ENCODE peak calls at places on chromosomes 13 and 19, in four cellular contexts. U is brain microvascular endothelial cell, C is AG04450, T is breast epithelium. L is an unnamed sample.

GRCh38 chr13:80168089-80168850 is 172.7 kb downstream of the SPRY2 start:
- DNase-seq in T (no peak), U (no peak), C (no peak), L (no peak)

GRCh38 chr19:22545751-22546150 is 88.4 kb upstream of the ZNF492 start:
- DNase-seq in C (no peak), U (no peak), T (peak), L (no peak)

GRCh38 chr13:112653821-112654220 is 36.0 kb upstream of the ATP11A start:
- DNase-seq in C (no peak), U (no peak), T (peak), L (no peak)

GRCh38 chr19:50553134-50553703 is 15.0 kb downstream of the LRRC4B start:
- DNase-seq in C (no peak), T (no peak), U (no peak), L (no peak)

GRCh38 chr19:5057860-5058259 is 88.9 kb downstream of the KDM4B start:
- DNase-seq in U (no peak), T (no peak), C (no peak), L (no peak)

GRCh38 chr13:25816239-25816638 is 235.6 kb downstream of the SHISA2 start:
- DNase-seq in T (no peak), U (no peak), C (no peak), L (no peak)

GRCh38 chr19:51799311-51799997 is 4.5 kb downstream of the FPR3 start:
- DNase-seq in C (peak), U (peak), T (peak), L (peak)

GRCh38 chr13:28117689-28118377 is 17.5 kb upstream of the FLT3 start:
- DNase-seq in U (no peak), T (no peak), C (no peak), L (no peak)

GRCh38 chr19:55486043-55486970 is 1.3 kb downstream of the NAT14 start:
- DNase-seq in U (no peak), T (no peak), C (no peak), L (no peak)

GRCh38 chr13:74040200-74040599 is 94.0 kb downstream of the KLF12 start:
- DNase-seq in T (no peak), U (peak), C (no peak), L (no peak)
- TF ChIP-seq CTCF in T (no peak), U (peak), C (peak), L (peak)

GRCh38 chr19:38384209-38385027 is 3.4 kb downstream of the GGN start:
- DNase-seq in C (no peak), U (no peak), T (no peak), L (no peak)

GRCh38 chr19:38383743-38384142 is 4.1 kb downstream of the GGN start:
- DNase-seq in T (no peak), U (no peak), C (no peak), L (no peak)

GRCh38 chr19:38386300-38386967 is 1.4 kb downstream of the GGN start:
- DNase-seq in T (no peak), U (no peak), C (no peak), L (no peak)

GRCh38 chr19:38385804-38386257 is 2.0 kb downstream of the GGN start:
- DNase-seq in C (no peak), T (no peak), U (no peak), L (no peak)

GRCh38 chr19:38385057-38385803 is 2.6 kb downstream of the GGN start:
- DNase-seq in C (no peak), U (no peak), T (no peak), L (no peak)
- H3K4me3 ChIP-seq in C (no peak), U (no peak), T (no peak), L (no peak)

DNA sequence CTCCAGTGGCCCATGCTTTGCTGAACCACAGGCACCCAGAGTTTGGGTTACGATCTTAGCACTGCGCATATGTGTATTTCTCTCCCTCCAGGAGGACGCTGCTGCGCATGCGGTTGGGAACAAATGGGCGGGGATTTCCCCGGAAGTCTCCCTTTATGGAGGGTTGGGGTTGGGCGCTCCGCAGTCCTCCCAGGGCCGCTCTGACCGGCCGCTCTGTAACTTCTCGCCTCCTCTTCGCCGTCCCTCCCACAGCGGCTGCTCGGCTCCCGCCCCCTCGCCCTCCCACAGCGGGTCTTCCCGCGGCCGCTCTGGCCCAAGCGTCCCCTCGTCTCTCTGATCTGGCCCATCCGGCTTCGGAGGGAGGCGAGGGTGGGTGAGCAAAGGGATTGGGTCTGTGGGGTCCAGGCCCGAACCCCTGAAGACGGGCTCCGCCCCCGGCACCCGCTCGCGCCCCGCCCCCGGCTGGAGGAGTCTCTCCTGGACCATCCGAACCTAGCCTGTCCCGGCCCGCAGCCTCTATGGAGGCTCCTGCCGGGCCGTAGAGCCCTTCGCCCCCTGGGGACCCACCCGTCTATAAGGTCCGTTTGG is at the start of gene MEGF8:
- DNase-seq in U (peak), C (peak), T (peak), L (peak)
- TF ChIP-seq CTCF in U (peak), C (peak), T (no peak), L (peak)

GRCh38 chr19:16068696-16069259 is 7.5 kb upstream of the TPM4 start:
- DNase-seq in C (no peak), T (no peak), U (no peak), L (no peak)

GRCh38 chr19:16067205-16067938 is 8.9 kb upstream of the TPM4 start:
- DNase-seq in C (peak), T (peak), U (peak), L (no peak)

GRCh38 chr19:16070366-16070990 is 5.8 kb upstream of the TPM4 start:
- DNase-seq in C (no peak), U (no peak), T (peak), L (no peak)

GRCh38 chr19:16071072-16071691 is 5.1 kb upstream of the TPM4 start:
- DNase-seq in C (no peak), T (no peak), U (no peak), L (no peak)

GRCh38 chr19:16069813-16070365 is 6.4 kb upstream of the TPM4 start:
- DNase-seq in C (no peak), T (no peak), U (no peak), L (no peak)
- H3K4me3 ChIP-seq in C (peak), T (peak), U (no peak), L (no peak)

GRCh38 chr19:57611113-57611512 is 2.9 kb upstream of the ZNF134 start:
- DNase-seq in T (no peak), C (no peak), U (no peak), L (no peak)

GRCh38 chr19:57615346-57615745 is 1.3 kb downstream of the ZNF134 start:
- DNase-seq in T (no peak), U (no peak), C (no peak), L (no peak)

GRCh38 chr19:57613941-57614743 is at the start of gene ZNF134:
- DNase-seq in U (peak), T (peak), C (peak), L (peak)
- TF ChIP-seq CTCF in U (peak), T (no peak), C (peak), L (peak)

GRCh38 chr13:113835461-113836274 is 28.2 kb downstream of the GAS6 start:
- DNase-seq in C (peak), T (no peak), U (no peak), L (no peak)

GRCh38 chr13:113836917-113837553 is 26.8 kb downstream of the GAS6 start:
- DNase-seq in U (peak), T (no peak), C (peak), L (no peak)

GRCh38 chr13:113838711-113839201 is 25.1 kb downstream of the GAS6 start:
- DNase-seq in C (no peak), U (no peak), T (no peak), L (no peak)

GRCh38 chr13:113839536-113840204 is 24.2 kb downstream of the GAS6 start:
- DNase-seq in C (no peak), T (no peak), U (no peak), L (no peak)

DNA sequence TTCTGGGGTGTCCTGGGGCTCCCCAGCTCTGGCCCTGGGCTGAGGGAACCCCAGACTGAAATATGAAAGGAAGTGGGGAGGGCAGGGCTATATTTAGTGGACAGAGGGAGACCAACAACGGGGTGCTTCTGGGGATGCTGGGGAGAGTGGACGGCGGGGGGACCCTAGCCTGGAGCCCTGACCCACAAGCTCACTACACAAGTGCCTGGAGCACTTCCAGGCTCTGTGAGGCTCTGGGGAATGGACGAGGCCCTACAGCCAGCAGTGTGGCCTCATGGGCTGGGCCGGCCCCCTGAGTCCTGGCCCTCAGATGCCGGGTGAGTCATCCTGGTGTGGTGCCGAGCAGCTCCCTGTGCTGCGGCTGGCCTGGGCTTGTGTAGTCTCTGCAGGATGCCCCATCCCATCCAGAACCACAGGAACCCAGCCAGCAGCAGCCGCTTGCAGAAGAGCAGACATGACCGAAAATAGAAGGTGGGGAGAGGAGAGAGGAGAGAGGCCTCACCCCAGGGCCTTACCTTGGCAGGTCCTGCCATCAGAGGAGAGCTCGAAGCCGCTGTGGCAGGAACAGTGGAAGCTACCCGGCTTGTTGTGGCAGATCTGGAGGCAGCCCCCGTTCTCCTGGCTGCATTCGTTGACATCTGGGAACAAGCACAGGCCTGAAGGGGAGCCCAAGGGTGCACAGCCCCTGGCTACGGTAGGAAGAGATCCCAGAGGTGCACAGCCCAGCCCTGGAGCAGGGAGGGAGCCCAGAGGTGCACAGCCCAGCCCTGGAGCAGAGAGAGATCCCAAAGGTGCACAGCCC is 26.1 kb downstream of the GAS6 start:
- DNase-seq in C (peak), T (peak), U (peak), L (peak)
- H3K4me3 ChIP-seq in C (peak), T (peak), U (peak), L (peak)

GRCh38 chr13:42218576-42218975 is 53.4 kb upstream of the AKAP11 start:
- DNase-seq in T (no peak), U (no peak), C (no peak), L (no peak)

GRCh38 chr13:42214445-42214844 is 57.5 kb upstream of the AKAP11 start:
- DNase-seq in C (no peak), T (no peak), U (no peak), L (no peak)

GRCh38 chr13:42216422-42216735 is 55.6 kb upstream of the AKAP11 start:
- DNase-seq in U (no peak), T (no peak), C (no peak), L (no peak)

GRCh38 chr13:42219051-42219450 is 52.9 kb upstream of the AKAP11 start:
- DNase-seq in C (no peak), T (no peak), U (no peak), L (no peak)

DNA sequence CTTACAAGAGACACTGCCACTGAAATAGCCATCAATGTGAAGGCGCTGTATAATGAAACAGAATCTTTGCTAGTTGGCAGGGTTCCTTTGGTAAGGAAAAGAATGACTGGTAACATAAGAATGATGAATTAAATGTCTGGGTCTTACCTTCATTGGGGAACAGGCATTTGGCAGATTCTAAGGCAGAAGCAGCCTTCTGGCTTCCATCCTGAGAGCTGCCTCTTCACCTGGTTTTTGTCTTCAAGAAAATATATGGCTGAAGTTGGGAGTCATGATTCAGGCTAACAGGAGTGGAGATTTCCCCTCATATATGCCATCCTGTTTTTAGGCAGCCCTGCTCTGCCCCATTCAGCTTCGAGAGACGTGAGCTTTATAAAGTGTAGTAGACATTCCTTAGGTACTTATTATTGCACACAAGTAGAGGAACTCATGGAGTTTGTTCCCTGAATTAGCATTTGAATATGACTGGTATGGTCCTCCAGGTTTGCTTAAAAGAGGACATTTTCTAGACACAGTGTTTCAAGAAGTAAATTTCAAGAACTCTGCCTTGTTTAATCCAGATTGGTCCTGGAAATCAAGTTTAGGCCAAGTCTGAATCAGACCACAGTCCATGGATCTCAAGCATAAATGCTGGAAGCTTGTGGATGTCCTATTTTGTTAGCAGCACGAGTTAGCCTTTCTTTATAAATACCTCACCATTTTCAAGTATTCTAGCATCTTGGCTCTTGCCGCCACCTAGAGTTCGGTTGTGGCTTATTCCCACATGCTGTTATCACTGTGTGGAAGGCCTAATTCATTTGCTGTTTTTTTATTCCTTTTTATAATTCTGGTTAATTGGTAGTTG is 56.2 kb upstream of the AKAP11 start:
- DNase-seq in C (peak), U (peak), T (no peak), L (no peak)
- TF ChIP-seq CTCF in C (peak), U (peak), T (no peak), L (peak)